ENCODE peak calls at places on chromosomes 4 and X, in seven cellular contexts. E is activated CD8-positive, alpha-beta memory T cell treated with anti-CD3 and anti-CD28 coated beads for 1 hour; A is activated T-helper 9 cell treated with anti-CD3 and anti-CD28 coated beads, Interleukin-2, amount 50 U/mL, for 16 hours; Q is activated CD4-positive, alpha-beta T cell treated with anti-CD3 and anti-CD28 coated beads, Interleukin-2, amount 10 ng/mL, durations not matched to agents 7 days and 5 days; L is fibroblast of the aortic adventitia; C is central memory CD4-positive, alpha-beta T cell; O is mesenchymal stem cell. V is an unnamed sample.

GRCh38 chr4:89570931-89571330 is 263.3 kb upstream of the GPRIN3 start:
- DNase-seq in O (no peak), A (no peak), L (no peak), C (no peak), Q (no peak), E (no peak), V (no peak)

GRCh38 chr4:27620886-27621285 is 760.2 kb downstream of the STIM2 start:
- DNase-seq in Q (no peak), O (no peak), C (no peak), E (no peak), A (no peak), L (no peak), V (no peak)

GRCh38 chrX:123986377-123986776 is 24.9 kb downstream of the STAG2 start:
- DNase-seq in O (no peak), Q (no peak), C (no peak), A (no peak), L (no peak), E (no peak), V (no peak)

GRCh38 chr4:38735870-38736269 is 46.9 kb downstream of the TLR10 start:
- DNase-seq in E (no peak), C (no peak), L (no peak), A (no peak), Q (no peak), O (no peak), V (no peak)

GRCh38 chr4:56976283-56976877 is 1.0 kb downstream of the NOA1 start:
- DNase-seq in Q (no peak), O (peak), L (no peak), C (no peak), E (no peak), A (no peak), V (no peak)

GRCh38 chr4:32140636-32141035 is 1420.5 kb downstream of the PCDH7 start:
- DNase-seq in C (no peak), Q (no peak), L (peak), E (no peak), O (peak), A (no peak), V (no peak)

GRCh38 chr4:176090115-176090514 is 24.5 kb downstream of the WDR17 start:
- DNase-seq in O (no peak), C (no peak), Q (no peak), A (no peak), E (no peak), L (no peak), V (no peak)

GRCh38 chr4:7625073-7625472 is 190.3 kb upstream of the PSAPL1 start:
- DNase-seq in O (no peak), E (no peak), C (no peak), L (peak), Q (no peak), A (no peak), V (no peak)

GRCh38 chr4:47017494-47017893 is 13.9 kb upstream of the GABRB1 start:
- DNase-seq in E (no peak), L (no peak), Q (no peak), A (no peak), C (no peak), O (peak), V (no peak)

GRCh38 chr4:7208509-7209451 is 16.4 kb downstream of the SORCS2 start:
- DNase-seq in O (no peak), E (no peak), A (no peak), Q (no peak), L (no peak), C (no peak), V (no peak)

GRCh38 chrX:19829817-19830216 is 57.6 kb downstream of the SH3KBP1 start:
- DNase-seq in L (no peak), Q (no peak), C (no peak), O (no peak), E (no peak), A (no peak), V (no peak)

GRCh38 chr4:118173956-118174355 is 139.7 kb downstream of the NDST3 start:
- DNase-seq in C (no peak), Q (no peak), E (no peak), O (peak), A (no peak), L (peak), V (no peak)

GRCh38 chr4:13539047-13539720 is 5.1 kb downstream of the NKX3-2 start:
- DNase-seq in O (no peak), L (no peak), Q (no peak), A (no peak), C (no peak), E (no peak), V (no peak)

GRCh38 chrX:40544343-40545250 is 36.2 kb upstream of the ATP6AP2 start:
- DNase-seq in A (no peak), E (no peak), C (no peak), O (peak), Q (no peak), L (peak), V (no peak)

GRCh38 chrX:9909254-9909653 is 57.9 kb upstream of the CLDN34 start:
- DNase-seq in A (no peak), E (no peak), O (no peak), C (no peak), L (no peak), Q (no peak), V (no peak)

GRCh38 chr4:40991908-40992307 is 222.4 kb downstream of the APBB2 start:
- DNase-seq in L (no peak), Q (no peak), C (no peak), O (no peak), E (no peak), A (no peak), V (no peak)

GRCh38 chr4:85955614-85956295 is 404.1 kb downstream of the MAPK10 start:
- DNase-seq in E (no peak), O (no peak), L (no peak), C (no peak), Q (no peak), A (no peak), V (no peak)

GRCh38 chrX:100830547-100830946 is 10.4 kb downstream of the CSTF2 start:
- DNase-seq in L (no peak), O (no peak), C (no peak), A (no peak), Q (no peak), E (no peak), V (no peak)

GRCh38 chr4:84235545-84235944 is 263.5 kb downstream of the NKX6-1 start:
- DNase-seq in C (no peak), A (no peak), L (no peak), Q (no peak), E (no peak), O (no peak), V (no peak)

V was measured in CD4-positive, CD25-positive, alpha-beta regulatory T cell.